ENCODE peak calls at places on chromosomes 4 and X, in five cellular contexts. D is NCI-H1092, B is amniotic stem cell, Y is fibroblast of mammary gland, G is endothelial cell. U is an unnamed sample.

GRCh38 chr4:105966046-105966445 is 70.8 kb downstream of the NPNT start:
- DNase-seq in D (no peak), B (peak; percentile 76), Y (peak; percentile 39), G (no peak), U (no peak)

GRCh38 chr4:152408514-152409327 is 127.2 kb downstream of the FBXW7 start:
- DNase-seq in D (peak; percentile 17), B (no peak), Y (peak; percentile 54), G (peak; percentile 22), U (no peak)

GRCh38 chr4:141153751-141154510 is 20.7 kb upstream of the RNF150 start:
- DNase-seq in D (no peak), B (no peak), Y (peak; percentile 57), G (no peak), U (no peak)

GRCh38 chrX:40423299-40423698 is 157.5 kb upstream of the ATP6AP2 start:
- DNase-seq in D (no peak), B (no peak), Y (no peak), G (no peak), U (no peak)

GRCh38 chr4:14143892-14144291 is 516.4 kb upstream of the BOD1L1 start:
- DNase-seq in D (no peak), B (no peak), Y (peak; percentile 11), G (no peak), U (no peak)

GRCh38 chrX:14010566-14010965 is 19.1 kb downstream of the GEMIN8 start:
- DNase-seq in D (no peak), B (no peak), Y (peak; percentile 71), G (no peak), U (no peak)

GRCh38 chr4:153083447-153083921 is 120.8 kb upstream of the TRIM2 start:
- DNase-seq in D (peak; percentile 75), B (peak; percentile 68), Y (peak; percentile 78), G (peak; percentile 57), U (no peak)

GRCh38 chr4:43496188-43496587 is 603.7 kb downstream of the GRXCR1 start:
- DNase-seq in D (no peak), B (no peak), Y (no peak), G (no peak), U (no peak)

GRCh38 chr4:112514449-112515277 is 1.3 kb downstream of the NEUROG2 start:
- DNase-seq in D (peak; percentile 42), B (no peak), Y (peak; percentile 13), G (peak; percentile 21), U (no peak)

GRCh38 chrX:66408507-66408906 is 230.4 kb downstream of the EDA2R start:
- DNase-seq in D (no peak), B (no peak), Y (no peak), G (no peak), U (no peak)

GRCh38 chr4:7191546-7192251 is 639 bp upstream of the SORCS2 start:
- DNase-seq in D (no peak), B (no peak), Y (no peak), G (no peak), U (no peak)

GRCh38 chrX:55107911-55108310 is 19.1 kb downstream of the PAGE2 start:
- DNase-seq in D (no peak), B (no peak), Y (no peak), G (no peak), U (no peak)

GRCh38 chrX:96707829-96708228 is 23.2 kb downstream of the DIAPH2 start:
- DNase-seq in D (no peak), B (no peak), Y (no peak), G (no peak), U (no peak)

GRCh38 chr4:124902111-124902510 is 189.6 kb upstream of the ANKRD50 start:
- DNase-seq in D (no peak), B (no peak), Y (no peak), G (no peak), U (no peak)

GRCh38 chr4:61493470-61493869 is 293.3 kb downstream of the ADGRL3 start:
- DNase-seq in D (no peak), B (no peak), Y (no peak), G (no peak), U (no peak)

GRCh38 chr4:1759818-1760223 is 33.3 kb upstream of the FGFR3 start:
- DNase-seq in D (no peak), B (no peak), Y (no peak), G (no peak), U (no peak)

GRCh38 chr4:17094209-17094608 is 195.8 kb upstream of the LDB2 start:
- DNase-seq in D (no peak), B (no peak), Y (no peak), G (no peak), U (no peak)

GRCh38 chrX:51747671-51748070 is 4.4 kb downstream of the GSPT2 start:
- DNase-seq in D (no peak), B (no peak), Y (peak; percentile 46), G (no peak), U (no peak)

GRCh38 chrX:154419189-154419588 is 7.8 kb downstream of the TAFAZZIN start:
- DNase-seq in D (no peak), B (no peak), Y (no peak), G (no peak), U (no peak)

GRCh38 chrX:154325541-154325940 is 29.9 kb downstream of the TKTL1 start:
- DNase-seq in D (no peak), B (no peak), Y (no peak), G (no peak), U (no peak)

GRCh38 chr4:111798840-111799239 is 346.4 kb upstream of the FAM241A start:
- DNase-seq in D (no peak), B (no peak), Y (no peak), G (no peak), U (no peak)

GRCh38 chr4:55545681-55546632 is 752 bp downstream of the CLOCK start:
- DNase-seq in D (peak; percentile 77), B (peak; percentile 47), Y (peak; percentile 63), G (peak; percentile 67), U (no peak)

GRCh38 chr4:144518181-144518895 is 127.6 kb upstream of the HHIP start:
- DNase-seq in D (no peak), B (no peak), Y (no peak), G (no peak), U (no peak)

GRCh38 chrX:69493766-69494165 is 10.4 kb upstream of the NALF2 start:
- DNase-seq in D (no peak), B (no peak), Y (peak; percentile 1), G (no peak), U (no peak)

GRCh38 chrX:20053537-20053936 is 62.7 kb upstream of the BCLAF3 start:
- DNase-seq in D (no peak), B (no peak), Y (no peak), G (no peak), U (no peak)

GRCh38 chr4:1347410-1347864 is 429 bp downstream of the UVSSA start:
- DNase-seq in D (no peak), B (no peak), Y (peak; percentile 89), G (peak; percentile 75), U (no peak)

GRCh38 chrX:34873500-34874225 is 68.9 kb upstream of the FAM47B start:
- DNase-seq in D (no peak), B (no peak), Y (peak; percentile 25), G (no peak), U (no peak)

GRCh38 chrX:41600266-41600665 is 88.5 kb upstream of the GPR34 start:
- DNase-seq in D (no peak), B (no peak), Y (no peak), G (no peak), U (no peak)

GRCh38 chr4:61866357-61867030 is 666.4 kb downstream of the ADGRL3 start:
- DNase-seq in D (no peak), B (no peak), Y (no peak), G (no peak), U (no peak)

GRCh38 chr4:150385606-150386005 is 196.3 kb upstream of the MAB21L2 start:
- DNase-seq in D (peak; percentile 45), B (peak; percentile 86), Y (peak; percentile 96), G (no peak), U (peak; percentile 18)

GRCh38 chr4:139171878-139172691 is 4.9 kb downstream of the ELF2 start:
- DNase-seq in D (no peak), B (peak; percentile 43), Y (peak; percentile 69), G (no peak), U (no peak)

GRCh38 chr4:151304755-151305154 is 20.6 kb downstream of the SH3D19 start:
- DNase-seq in D (no peak), B (no peak), Y (peak; percentile 29), G (no peak), U (no peak)

GRCh38 chrX:150334100-150334499 is 29.0 kb upstream of the MAMLD1 start:
- DNase-seq in D (no peak), B (no peak), Y (peak; percentile 12), G (no peak), U (no peak)

U was measured in D721Med.